ENCODE peak calls at places on chromosomes 11 and 22, in seven cellular contexts. O is heart left ventricle, J is astrocyte of the spinal cord, Z is tibial nerve, K is epithelial cell of esophagus, T is AG04450, L is spleen. S is an unnamed sample.

GRCh38 chr22:30827646-30828045 is 133.0 kb downstream of the OSBP2 start:
- DNase-seq in O (no peak), J (no peak), Z (no peak), K (no peak), T (no peak), L (no peak), S (peak)

GRCh38 chr11:45606514-45607024 is 58.9 kb downstream of the CHST1 start:
- DNase-seq in O (no peak), J (no peak), Z (no peak), K (no peak), T (no peak), L (no peak), S (no peak)

GRCh38 chr11:34084637-34085036 is 20.8 kb upstream of the NAT10 start:
- DNase-seq in O (no peak), J (no peak), Z (no peak), K (no peak), T (no peak), L (no peak), S (no peak)

GRCh38 chr11:79113099-79113498 is 327.7 kb downstream of the TENM4 start:
- DNase-seq in O (no peak), J (no peak), Z (no peak), K (no peak), T (no peak), L (no peak), S (no peak)

GRCh38 chr22:30392661-30393321 is 4.0 kb upstream of the SEC14L2 start:
- DNase-seq in O (no peak), J (no peak), Z (no peak), K (no peak), T (no peak), L (no peak), S (peak)

GRCh38 chr11:69909561-69910518 is 90.6 kb upstream of the FGF3 start:
- DNase-seq in O (peak), J (peak), Z (no peak), K (no peak), T (no peak), L (peak), S (peak)

GRCh38 chr22:19634576-19634975 is 79.7 kb upstream of the SEPTIN5 start:
- DNase-seq in O (no peak), J (no peak), Z (no peak), K (no peak), T (no peak), L (no peak), S (no peak)

GRCh38 chr11:70912226-70912840 is 340.0 kb downstream of the SHANK2 start:
- DNase-seq in O (no peak), J (peak), Z (no peak), K (peak), T (no peak), L (peak), S (no peak)

GRCh38 chr11:26580929-26581328 is 8.9 kb upstream of the MUC15 start:
- DNase-seq in O (no peak), J (peak), Z (no peak), K (peak), T (no peak), L (no peak), S (no peak)

GRCh38 chr11:65870706-65871681 is 1.6 kb downstream of the EFEMP2 start:
- DNase-seq in O (peak), J (no peak), Z (no peak), K (no peak), T (no peak), L (peak), S (no peak)

GRCh38 chr11:61888043-61888442 is 3.3 kb downstream of the FADS3 start:
- DNase-seq in O (peak), J (peak), Z (peak), K (peak), T (no peak), L (no peak), S (no peak)

GRCh38 chr11:45774786-45775185 is 30.2 kb upstream of the SLC35C1 start:
- DNase-seq in O (no peak), J (no peak), Z (no peak), K (no peak), T (no peak), L (no peak), S (no peak)

GRCh38 chr11:102850973-102851745 is 7.8 kb upstream of the MMP3 start:
- DNase-seq in O (no peak), J (peak), Z (no peak), K (peak), T (peak), L (no peak), S (no peak)

GRCh38 chr11:113272281-113272680 is 42.1 kb upstream of the TTC12 start:
- DNase-seq in O (no peak), J (no peak), Z (no peak), K (no peak), T (no peak), L (no peak), S (no peak)

GRCh38 chr22:32334640-32335365 is 22.9 kb upstream of the RFPL3 start:
- DNase-seq in O (no peak), J (no peak), Z (no peak), K (no peak), T (no peak), L (no peak), S (no peak)

GRCh38 chr11:118353084-118353710 is 6.2 kb upstream of the UBE4A start:
- DNase-seq in O (no peak), J (peak), Z (no peak), K (peak), T (no peak), L (no peak), S (peak)

GRCh38 chr11:65434057-65434666 is 11.6 kb downstream of the NEAT1 start:
- DNase-seq in O (no peak), J (peak), Z (no peak), K (peak), T (no peak), L (no peak), S (no peak)

GRCh38 chr11:40384991-40385390 is 1074.5 kb downstream of the LRRC4C start:
- DNase-seq in O (no peak), J (peak), Z (no peak), K (no peak), T (no peak), L (no peak), S (no peak)

GRCh38 chr22:19868333-19868732 is 13.7 kb upstream of the GNB1L start:
- DNase-seq in O (no peak), J (no peak), Z (no peak), K (no peak), T (no peak), L (no peak), S (no peak)

GRCh38 chr11:127844843-127845242 is 742.5 kb downstream of the ETS1 start:
- DNase-seq in O (no peak), J (no peak), Z (no peak), K (no peak), T (no peak), L (no peak), S (no peak)

GRCh38 chr11:101034076-101034475 is 95.5 kb downstream of the PGR start:
- DNase-seq in O (peak), J (peak), Z (peak), K (peak), T (no peak), L (no peak), S (no peak)

GRCh38 chr11:123590296-123590912 is 64.0 kb downstream of the SCN3B start:
- DNase-seq in O (no peak), J (peak), Z (peak), K (peak), T (no peak), L (no peak), S (no peak)

GRCh38 chr22:42399315-42400271 is 32.6 kb downstream of the NFAM1 start:
- DNase-seq in O (no peak), J (peak), Z (peak), K (peak), T (no peak), L (peak), S (no peak)

GRCh38 chr22:44369916-44370804 is 57.4 kb upstream of the SHISAL1 start:
- DNase-seq in O (peak), J (no peak), Z (no peak), K (no peak), T (no peak), L (peak), S (no peak)

GRCh38 chr11:8810331-8811301 is 100.4 kb upstream of the AKIP1 start:
- DNase-seq in O (peak), J (peak), Z (peak), K (peak), T (peak), L (peak), S (peak)

GRCh38 chr22:40534379-40535188 is 101.9 kb downstream of the MRTFA start:
- DNase-seq in O (no peak), J (peak), Z (no peak), K (peak), T (no peak), L (no peak), S (no peak)

GRCh38 chr22:33000342-33001280 is 57.6 kb downstream of the SYN3 start:
- DNase-seq in O (peak), J (peak), Z (peak), K (peak), T (no peak), L (no peak), S (peak)

GRCh38 chr22:23251445-23252093 is 71.3 kb downstream of the BCR start:
- DNase-seq in O (no peak), J (no peak), Z (no peak), K (peak), T (no peak), L (no peak), S (no peak)

GRCh38 chr11:64735860-64736259 is 8.1 kb downstream of the RASGRP2 start:
- DNase-seq in O (no peak), J (no peak), Z (no peak), K (no peak), T (no peak), L (no peak), S (no peak)

GRCh38 chr22:31861226-31861840 is 83.0 kb upstream of the YWHAH start:
- DNase-seq in O (no peak), J (no peak), Z (no peak), K (peak), T (no peak), L (no peak), S (no peak)

GRCh38 chr11:94219771-94220170 is 84.6 kb upstream of the IZUMO1R start:
- DNase-seq in O (no peak), J (no peak), Z (no peak), K (peak), T (no peak), L (no peak), S (no peak)

GRCh38 chr11:119726585-119727522 is 2.1 kb downstream of the NECTIN1 start:
- DNase-seq in O (peak), J (no peak), Z (no peak), K (no peak), T (no peak), L (no peak), S (no peak)

GRCh38 chr11:37687130-37687529 is 1089.1 kb upstream of the RAG2 start:
- DNase-seq in O (no peak), J (no peak), Z (no peak), K (no peak), T (no peak), L (no peak), S (no peak)

GRCh38 chr11:15888596-15889345 is 467.6 kb downstream of the SOX6 start:
- DNase-seq in O (no peak), J (no peak), Z (no peak), K (no peak), T (no peak), L (no peak), S (no peak)

GRCh38 chr11:86593833-86594232 is 78.6 kb downstream of the ME3 start:
- DNase-seq in O (no peak), J (no peak), Z (no peak), K (no peak), T (no peak), L (no peak), S (no peak)

GRCh38 chr11:102361100-102362021 is 14.3 kb downstream of the BIRC2 start:
- DNase-seq in O (no peak), J (peak), Z (no peak), K (no peak), T (no peak), L (no peak), S (no peak)

GRCh38 chr11:37916331-37916730 is 1318.3 kb upstream of the RAG2 start:
- DNase-seq in O (no peak), J (peak), Z (no peak), K (no peak), T (no peak), L (no peak), S (no peak)

GRCh38 chr22:49380095-49380827 is 447.4 kb downstream of the BRD1 start:
- DNase-seq in O (no peak), J (no peak), Z (no peak), K (no peak), T (no peak), L (peak), S (no peak)

GRCh38 chr11:35617687-35618496 is at the start of gene FJX1:
- DNase-seq in O (peak), J (peak), Z (peak), K (peak), T (peak), L (peak), S (peak)

GRCh38 chr11:6694229-6694535 is 11.0 kb upstream of the MRPL17 start:
- DNase-seq in O (no peak), J (no peak), Z (no peak), K (no peak), T (no peak), L (no peak), S (no peak)

GRCh38 chr11:6687876-6688275 is 4.7 kb upstream of the MRPL17 start:
- DNase-seq in O (no peak), J (no peak), Z (no peak), K (no peak), T (no peak), L (no peak), S (no peak)

GRCh38 chr11:6695377-6695776 is 12.2 kb upstream of the MRPL17 start:
- DNase-seq in O (no peak), J (peak), Z (no peak), K (no peak), T (no peak), L (no peak), S (no peak)

GRCh38 chr11:6693342-6694228 is 10.4 kb upstream of the MRPL17 start:
- DNase-seq in O (no peak), J (peak), Z (peak), K (peak), T (peak), L (no peak), S (no peak)

GRCh38 chr11:6692128-6692527 is 9.0 kb upstream of the MRPL17 start:
- DNase-seq in O (no peak), J (no peak), Z (no peak), K (no peak), T (no peak), L (no peak), S (no peak)
- TF ChIP-seq CTCF in O (no peak), J (no peak), Z (no peak), K (no peak), T (no peak), L (no peak), S (no peak)

DNA sequence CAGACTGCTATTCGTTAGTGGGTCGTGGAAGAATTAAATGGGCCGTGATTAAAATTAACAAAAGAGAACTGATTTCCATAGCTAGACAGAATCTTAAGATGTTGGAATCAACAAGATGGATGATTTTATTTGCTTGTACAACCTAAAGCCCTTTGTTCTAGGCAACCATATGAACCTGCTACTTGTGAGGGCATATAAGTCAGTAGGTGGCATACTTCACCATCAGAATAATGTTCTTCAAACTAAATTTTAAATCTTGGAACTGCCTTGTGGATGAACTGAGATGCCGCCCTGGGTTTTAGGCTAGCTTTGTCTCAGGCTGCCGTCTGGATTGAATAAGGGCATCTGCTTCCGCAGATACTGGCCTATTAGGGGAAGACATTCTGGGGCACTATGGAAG is 40.9 kb downstream of the CSRP3 start:
- DNase-seq in O (no peak), J (no peak), Z (no peak), K (peak), T (no peak), L (no peak), S (no peak)
- TF ChIP-seq CTCF in O (peak), J (no peak), Z (no peak), K (no peak), T (no peak), L (no peak), S (no peak)

DNA sequence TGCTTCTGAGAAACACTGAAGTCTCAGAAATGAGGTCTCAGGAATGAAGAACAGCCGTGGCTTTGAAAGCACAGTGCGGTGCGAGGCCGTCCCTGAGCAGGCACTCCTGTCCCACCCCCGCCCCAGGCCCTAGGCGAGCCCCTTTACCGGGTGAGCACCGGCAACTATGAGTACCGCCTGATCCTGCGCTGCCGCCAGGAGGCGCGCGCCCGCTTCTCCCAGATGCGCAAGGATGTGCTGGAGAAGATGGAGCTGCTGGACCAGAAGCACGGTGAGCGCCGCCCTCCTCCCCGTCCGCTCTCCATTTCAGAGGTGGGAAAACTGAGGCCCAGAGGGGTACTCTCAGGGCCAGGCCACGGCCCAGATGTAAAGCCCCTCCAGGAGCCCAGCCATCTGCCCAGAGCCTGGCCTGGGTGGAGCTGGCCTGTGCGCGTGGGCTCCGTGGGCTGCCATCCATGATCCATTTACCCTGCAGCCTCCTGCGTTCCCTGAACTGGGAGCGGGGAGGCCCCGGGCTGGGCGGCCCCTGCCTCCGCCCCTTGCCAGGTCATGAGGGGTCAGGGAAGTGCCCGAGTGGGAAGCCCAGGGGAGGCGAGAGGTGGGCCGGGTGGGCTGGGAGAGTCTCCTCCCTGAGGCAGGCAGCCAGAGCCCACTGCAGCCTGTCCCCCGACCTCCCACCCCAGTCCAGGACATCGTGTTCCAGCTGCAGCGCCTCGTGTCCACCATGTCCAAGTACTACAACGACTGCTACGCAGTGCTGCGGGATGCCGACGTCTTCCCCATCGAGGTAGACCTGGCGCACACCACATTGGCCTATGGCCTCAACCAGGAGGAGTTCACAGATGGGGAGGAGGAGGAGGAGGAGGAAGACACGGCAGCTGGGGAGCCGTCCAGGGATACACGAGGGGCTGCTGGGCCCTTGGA is 9.5 kb downstream of the SLC16A8 start:
- DNase-seq in O (peak), J (peak), Z (no peak), K (peak), T (peak), L (no peak), S (no peak)
- TF ChIP-seq CTCF in O (no peak), J (peak), Z (no peak), K (peak), T (peak), L (no peak), S (no peak)

GRCh38 chr11:110874651-110875050 is 162.4 kb upstream of the ARHGAP20 start:
- DNase-seq in O (no peak), J (no peak), Z (no peak), K (no peak), T (no peak), L (no peak), S (no peak)
- TF ChIP-seq CTCF in O (no peak), J (no peak), Z (no peak), K (no peak), T (no peak), L (no peak), S (no peak)

GRCh38 chr11:76674517-76675400 is 4.2 kb upstream of the LRRC32 start:
- DNase-seq in O (peak), J (no peak), Z (no peak), K (no peak), T (no peak), L (no peak), S (peak)
- TF ChIP-seq CTCF in O (no peak), J (peak), Z (no peak), K (no peak), T (no peak), L (no peak), S (peak)

GRCh38 chr11:765802-766091 is 11.5 kb downstream of the GATD1 start:
- DNase-seq in O (no peak), J (no peak), Z (no peak), K (no peak), T (no peak), L (no peak), S (no peak)

GRCh38 chr11:765025-765801 is 12.1 kb downstream of the GATD1 start:
- DNase-seq in O (no peak), J (peak), Z (no peak), K (peak), T (no peak), L (peak), S (peak)

GRCh38 chr11:763073-763463 is 14.2 kb downstream of the GATD1 start:
- DNase-seq in O (no peak), J (no peak), Z (no peak), K (peak), T (no peak), L (no peak), S (no peak)

GRCh38 chr11:763549-764321 is 13.6 kb downstream of the GATD1 start:
- DNase-seq in O (no peak), J (no peak), Z (no peak), K (no peak), T (no peak), L (peak), S (no peak)

DNA sequence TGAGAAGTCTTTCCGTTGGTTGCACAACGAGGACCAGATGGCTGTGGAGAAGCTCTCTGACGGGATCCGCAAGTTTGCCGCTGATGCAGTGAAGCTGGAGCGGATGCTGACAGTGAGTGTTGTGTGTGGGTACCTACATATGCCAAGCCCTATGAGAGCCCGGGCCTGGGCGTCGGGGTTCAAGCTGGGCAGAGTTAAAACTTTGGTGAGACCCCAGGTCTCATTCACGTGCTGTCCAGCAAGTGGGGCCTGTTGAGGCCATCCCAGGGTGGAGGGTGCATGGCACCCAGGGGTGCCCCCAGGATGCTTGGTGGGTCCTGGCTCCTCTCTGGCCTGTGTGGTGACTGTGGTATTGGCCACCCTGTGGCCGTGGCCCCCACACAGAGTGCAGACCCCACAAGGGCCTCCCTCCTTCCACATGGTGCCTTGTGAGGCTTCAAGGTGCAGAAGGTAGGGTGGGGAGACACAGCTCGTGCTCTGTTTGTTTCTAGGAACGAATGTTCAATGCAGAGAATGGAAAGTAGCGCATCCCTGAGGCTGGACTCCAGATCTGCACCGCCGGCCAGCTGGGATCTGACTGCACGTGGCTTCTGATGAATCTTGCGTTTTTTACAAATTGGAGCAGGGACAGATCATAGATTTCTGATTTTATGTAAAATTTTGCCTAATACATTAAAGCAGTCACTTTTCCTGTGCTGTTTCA is 12.8 kb downstream of the GATD1 start:
- DNase-seq in O (no peak), J (no peak), Z (no peak), K (no peak), T (no peak), L (no peak), S (no peak)
- TF ChIP-seq CTCF in O (no peak), J (no peak), Z (no peak), K (no peak), T (no peak), L (no peak), S (no peak)